ENCODE peak calls at places on chromosomes 16 and 17, in ten cellular contexts. J is thyroid gland; M is activated CD4-positive, alpha-beta T cell treated with anti-CD3 and anti-CD28 coated beads, Interleukin-2, amount 50 U/mL, for 1 hour; K is posterior cingulate gyrus; P is mesothelial cell of epicardium; L is C1 segment of cervical spinal cord; Z is T-cell; C is RWPE2; R is NCI-H1092 treated with DMSO at 0.1 percent for 48 hours; B is OCI-M1. V is an unnamed sample.
A peak's percentile ranks its signal among the peaks of the same experiment; 100 is the strongest.

GRCh38 chr16:57807968-57808528 is 5.8 kb upstream of the KIFC3 start:
- DNase-seq in M (peak; percentile 52), C (peak; percentile 88), P (peak; percentile 74), L (peak; percentile 48), J (peak; percentile 91), B (peak; percentile 84), Z (peak; percentile 60), R (peak; percentile 35), K (peak; percentile 54), V (no peak)

GRCh38 chr16:15653227-15653626 is 3.2 kb downstream of the NDE1 start:
- DNase-seq in C (no peak), P (no peak), K (no peak), J (no peak), L (no peak), B (no peak), M (no peak), Z (no peak), R (no peak), V (no peak)

GRCh38 chr16:86199871-86200700 is 301.1 kb downstream of the IRF8 start:
- DNase-seq in J (no peak), B (no peak), L (no peak), Z (no peak), R (no peak), P (no peak), K (no peak), C (no peak), M (no peak), V (no peak)

GRCh38 chr16:89643769-89644300 is 13.7 kb downstream of the CHMP1A start:
- DNase-seq in B (no peak), C (no peak), L (no peak), Z (no peak), R (no peak), J (no peak), M (no peak), P (no peak), K (no peak), V (no peak)

GRCh38 chr17:81537856-81538555 is 9.8 kb downstream of the FSCN2 start:
- DNase-seq in J (no peak), M (no peak), Z (no peak), R (peak; percentile 79), K (no peak), P (no peak), C (no peak), L (no peak), B (no peak), V (no peak)

GRCh38 chr17:30153463-30153862 is 36.8 kb downstream of the NSRP1 start:
- DNase-seq in K (no peak), J (no peak), C (no peak), P (no peak), Z (no peak), L (no peak), B (no peak), R (no peak), M (no peak), V (no peak)

GRCh38 chr16:25628766-25629165 is 63.0 kb upstream of the HS3ST4 start:
- DNase-seq in Z (no peak), J (no peak), L (no peak), R (no peak), P (no peak), C (no peak), K (no peak), M (no peak), B (no peak), V (no peak)

GRCh38 chr17:10316986-10317834 is 55.6 kb downstream of the MYH13 start:
- DNase-seq in R (no peak), P (no peak), J (peak; percentile 64), M (peak; percentile 9), B (peak; percentile 58), L (peak; percentile 54), Z (no peak), K (peak; percentile 71), C (no peak), V (no peak)